ENCODE peak calls at places on chromosomes 11 and 22, in ten cellular contexts. Z, K, U, C, W, D, E, L, I and F are unnamed samples. For H3K4me1 and H3K9me3, the result is how much of the 10 kb centered on the place peaks cover.

GRCh38 chr11:81596709-81597108 is 1137.0 kb downstream of the FAM181B start:
- DNase-seq in Z (no peak), K (no peak), U (no peak), C (no peak), W (no peak), D (no peak), E (no peak), L (no peak), I (no peak), F (no peak)

GRCh38 chr11:67045314-67045713 is 11.3 kb upstream of the RHOD start:
- DNase-seq in Z (no peak), K (no peak), U (no peak), C (no peak), W (peak), D (no peak), E (peak), L (no peak), I (no peak), F (no peak)

GRCh38 chr11:36581536-36581935 is 12.8 kb upstream of the IFTAP start:
- DNase-seq in Z (no peak), K (no peak), U (peak), C (no peak), W (no peak), D (no peak), E (no peak), L (no peak), I (no peak), F (no peak)

GRCh38 chr11:126636911-126637799 is 281.7 kb downstream of the ST3GAL4 start:
- DNase-seq in Z (no peak), K (no peak), U (no peak), C (no peak), W (no peak), D (no peak), E (peak), L (no peak), I (no peak), F (no peak)

GRCh38 chr22:50444663-50445062 is 30.2 kb downstream of the SBF1 start:
- DNase-seq in Z (no peak), K (no peak), U (no peak), C (no peak), W (no peak), D (no peak), E (peak), L (peak), I (no peak), F (peak)

GRCh38 chr11:121965330-121965729 is 150.7 kb downstream of the BLID start:
- DNase-seq in Z (no peak), K (no peak), U (no peak), C (peak), W (no peak), D (no peak), E (peak), L (no peak), I (no peak), F (no peak)

GRCh38 chr11:14537134-14537599 is 17.0 kb upstream of the PSMA1 start:
- DNase-seq in Z (peak), K (peak), U (no peak), C (peak), W (no peak), D (peak), E (no peak), L (peak), I (no peak), F (no peak)

GRCh38 chr11:61712301-61712700 is 32.1 kb downstream of the DAGLA start:
- DNase-seq in Z (no peak), K (no peak), U (no peak), C (no peak), W (no peak), D (no peak), E (no peak), L (no peak), I (no peak), F (no peak)

GRCh38 chr11:106087815-106088435 is 10.5 kb downstream of the AASDHPPT start:
- DNase-seq in Z (peak), K (peak), U (peak), C (peak), W (no peak), D (peak), E (peak), L (peak), I (peak), F (no peak)

GRCh38 chr22:41296826-41297667 is 4.3 kb upstream of the ZC3H7B start:
- DNase-seq in Z (no peak), K (no peak), U (no peak), C (no peak), W (no peak), D (no peak), E (no peak), L (no peak), I (no peak), F (no peak)

GRCh38 chr11:126080206-126080941 is 17.7 kb upstream of the CDON start:
- DNase-seq in Z (no peak), K (no peak), U (no peak), C (peak), W (no peak), D (no peak), E (no peak), L (peak), I (peak), F (no peak)

GRCh38 chr11:117390743-117391142 is 63.1 kb downstream of the CEP164 start:
- DNase-seq in Z (no peak), K (no peak), U (no peak), C (no peak), W (no peak), D (no peak), E (no peak), L (no peak), I (no peak), F (no peak)

GRCh38 chr11:117392979-117393378 is 65.3 kb downstream of the CEP164 start:
- DNase-seq in Z (no peak), K (no peak), U (no peak), C (no peak), W (no peak), D (no peak), E (no peak), L (no peak), I (no peak), F (no peak)

GRCh38 chr11:117392001-117392690 is 64.5 kb downstream of the CEP164 start:
- DNase-seq in Z (no peak), K (no peak), U (no peak), C (no peak), W (no peak), D (no peak), E (no peak), L (no peak), I (no peak), F (no peak)

GRCh38 chr11:117387992-117388765 is 60.5 kb downstream of the CEP164 start:
- DNase-seq in Z (no peak), K (no peak), U (no peak), C (no peak), W (no peak), D (no peak), E (peak), L (no peak), I (no peak), F (no peak)

GRCh38 chr11:117391181-117391580 is 63.5 kb downstream of the CEP164 start:
- DNase-seq in Z (no peak), K (no peak), U (no peak), C (no peak), W (no peak), D (no peak), E (no peak), L (no peak), I (no peak), F (no peak)
- H3K4me1 ChIP-seq in Z (under half), K (under half), U (under half), C (under half), W (under half), D (under half), E (under half), L (under half), I (under half), F (under half)

DNA sequence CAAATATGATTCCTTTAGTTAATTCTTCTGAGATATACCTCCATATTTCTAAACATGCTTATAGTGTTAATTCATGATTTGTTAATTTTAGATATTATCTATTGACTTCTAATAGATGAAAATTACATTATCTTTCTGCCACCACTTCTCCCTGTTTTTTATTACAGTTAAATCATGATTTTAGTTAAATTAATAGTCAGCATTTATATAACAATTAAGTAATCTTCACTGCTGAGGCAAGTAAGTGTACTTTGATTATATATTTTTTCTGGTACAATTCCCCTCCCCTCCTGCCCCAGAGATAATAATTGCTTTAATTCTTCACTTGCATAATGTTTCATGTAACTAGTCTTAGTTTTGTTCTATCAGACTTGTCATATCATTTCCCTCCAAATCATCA is 5.8 kb downstream of the IL17RA start:
- DNase-seq in Z (no peak), K (no peak), U (no peak), C (no peak), W (no peak), D (no peak), E (no peak), L (no peak), I (no peak), F (no peak)
- H3K4me3 ChIP-seq in Z (peak), K (no peak), U (no peak), C (no peak), W (no peak), D (no peak), E (no peak), L (no peak), I (no peak), F (no peak)

GRCh38 chr11:128089962-128090361 is 497.4 kb downstream of the ETS1 start:
- DNase-seq in Z (no peak), K (no peak), U (no peak), C (no peak), W (no peak), D (no peak), E (no peak), L (no peak), I (no peak), F (no peak)
- H3K9me3 ChIP-seq in Z (under half), K (under half), U (under half), C (under half), W (under half), D (under half), E (under half), L (under half), I (under half), F (under half)

GRCh38 chr22:38261478-38261803 is 11.4 kb downstream of the TMEM184B start:
- DNase-seq in Z (no peak), K (no peak), U (no peak), C (no peak), W (no peak), D (no peak), E (no peak), L (no peak), I (no peak), F (no peak)
- H3K4me1 ChIP-seq in Z (under half), K (under half), U (under half), C (under half), W (under half), D (under half), E (under half), L (under half), I (under half), F (under half)

DNA sequence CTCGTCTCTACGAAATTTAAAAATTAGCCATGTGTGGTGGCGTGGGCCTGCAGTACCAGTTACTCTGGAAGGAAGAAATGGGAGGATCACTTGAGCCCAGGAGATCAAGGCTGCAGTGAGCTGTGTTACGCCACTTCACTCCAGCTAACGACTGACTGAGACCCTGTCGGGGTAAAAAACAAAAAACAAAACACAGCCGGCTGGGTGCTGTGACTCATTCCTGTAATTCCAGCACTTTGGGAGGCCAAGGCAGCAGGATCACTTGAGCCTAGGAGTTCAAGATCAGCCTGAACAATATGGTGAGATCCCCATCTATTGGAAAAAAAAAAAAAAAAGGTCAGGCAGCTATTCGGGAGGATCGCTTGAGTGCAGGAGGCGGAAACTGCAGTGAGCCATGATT is 2.4 kb downstream of the PAFAH1B2 start:
- DNase-seq in Z (no peak), K (no peak), U (no peak), C (no peak), W (no peak), D (no peak), E (peak), L (no peak), I (no peak), F (no peak)
- H3K4me3 ChIP-seq in Z (no peak), K (no peak), U (no peak), C (no peak), W (peak), D (no peak), E (peak), L (no peak), I (no peak), F (no peak)

DNA sequence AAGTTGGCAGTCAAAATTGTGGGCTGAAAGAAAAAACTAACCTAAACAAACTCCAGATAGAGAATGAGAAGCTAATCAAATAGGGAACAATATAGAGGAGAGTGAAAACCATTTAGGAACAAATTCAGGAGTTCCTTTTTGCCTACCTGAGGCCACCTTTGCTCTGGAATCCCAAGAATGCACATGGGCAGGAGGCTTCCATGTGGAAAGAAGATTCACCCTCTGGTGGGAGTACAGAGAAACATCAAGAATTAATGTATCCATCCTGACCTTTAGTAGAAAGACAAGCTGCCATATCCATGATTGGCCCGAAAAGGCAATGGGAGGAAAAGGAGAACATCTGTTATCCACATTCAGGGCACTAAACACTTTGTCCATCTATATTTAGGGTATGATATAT is 35.0 kb upstream of the MRGPRX1 start:
- DNase-seq in Z (no peak), K (no peak), U (no peak), C (no peak), W (no peak), D (no peak), E (no peak), L (no peak), I (no peak), F (no peak)
- H3K9me3 ChIP-seq in Z (under half), K (under half), U (under half), C (under half), W (under half), D (under half), E (under half), L (under half), I (under half), F (under half)

GRCh38 chr11:68326334-68327215 is 14.2 kb downstream of the LRP5 start:
- DNase-seq in Z (no peak), K (no peak), U (no peak), C (no peak), W (no peak), D (no peak), E (no peak), L (no peak), I (no peak), F (no peak)

GRCh38 chr11:68324241-68324640 is 11.8 kb downstream of the LRP5 start:
- DNase-seq in Z (no peak), K (no peak), U (no peak), C (no peak), W (no peak), D (no peak), E (no peak), L (no peak), I (no peak), F (no peak)

GRCh38 chr11:68324695-68325094 is 12.3 kb downstream of the LRP5 start:
- DNase-seq in Z (no peak), K (no peak), U (no peak), C (no peak), W (no peak), D (no peak), E (no peak), L (no peak), I (no peak), F (no peak)

GRCh38 chr11:68325894-68326220 is 13.5 kb downstream of the LRP5 start:
- DNase-seq in Z (no peak), K (no peak), U (no peak), C (no peak), W (no peak), D (no peak), E (no peak), L (no peak), I (no peak), F (no peak)

GRCh38 chr11:68325183-68325893 is 12.9 kb downstream of the LRP5 start:
- DNase-seq in Z (no peak), K (no peak), U (no peak), C (no peak), W (no peak), D (no peak), E (no peak), L (no peak), I (no peak), F (no peak)
- H3K4me1 ChIP-seq in Z (under half), K (under half), U (under half), C (under half), W (under half), D (under half), E (under half), L (half or more), I (under half), F (half or more)

DNA sequence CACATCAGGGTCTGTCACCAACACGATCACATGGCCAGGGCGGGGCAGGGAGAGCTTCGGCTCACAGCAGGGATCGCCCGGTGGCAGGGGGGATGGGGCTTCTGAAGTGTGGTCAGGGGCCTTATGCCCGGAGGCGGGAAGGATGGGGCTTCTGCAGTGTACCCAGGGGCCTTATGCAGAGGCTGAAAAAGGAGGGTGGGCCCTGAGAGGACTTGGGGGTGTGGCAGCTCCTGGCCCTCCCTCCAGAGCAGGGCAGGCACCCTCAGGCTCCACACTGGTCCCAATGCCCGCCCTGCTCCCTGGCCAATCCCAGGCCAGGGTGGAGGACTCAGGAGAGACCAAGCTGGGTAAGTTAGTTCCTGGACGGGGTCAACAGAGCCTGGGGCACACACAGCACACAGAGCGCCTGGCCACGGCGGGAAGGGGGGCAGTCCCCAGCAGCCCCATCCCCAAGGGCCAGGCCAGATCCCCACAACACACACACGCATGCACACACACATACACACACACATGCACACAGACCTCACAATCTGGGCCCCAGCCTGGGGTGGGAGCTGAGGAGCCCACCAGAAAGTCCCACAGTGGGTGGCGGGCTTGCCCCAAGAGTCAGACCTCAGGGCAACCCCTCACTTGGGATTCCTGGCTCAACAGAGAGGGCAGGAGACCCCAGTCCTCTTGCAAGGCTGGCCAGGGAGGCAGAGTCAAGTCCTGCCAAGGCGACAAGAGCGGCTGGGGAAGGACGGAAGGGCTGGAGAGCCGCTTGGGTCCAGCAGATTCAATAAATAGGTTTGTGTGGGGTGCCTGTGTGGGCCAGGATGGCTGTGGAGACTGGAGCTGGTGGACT is 1.1 kb upstream of the CEND1 start:
- DNase-seq in Z (no peak), K (peak), U (no peak), C (peak), W (no peak), D (no peak), E (no peak), L (no peak), I (no peak), F (no peak)
- H3K4me3 ChIP-seq in Z (no peak), K (no peak), U (no peak), C (no peak), W (no peak), D (no peak), E (no peak), L (no peak), I (no peak), F (no peak)

DNA sequence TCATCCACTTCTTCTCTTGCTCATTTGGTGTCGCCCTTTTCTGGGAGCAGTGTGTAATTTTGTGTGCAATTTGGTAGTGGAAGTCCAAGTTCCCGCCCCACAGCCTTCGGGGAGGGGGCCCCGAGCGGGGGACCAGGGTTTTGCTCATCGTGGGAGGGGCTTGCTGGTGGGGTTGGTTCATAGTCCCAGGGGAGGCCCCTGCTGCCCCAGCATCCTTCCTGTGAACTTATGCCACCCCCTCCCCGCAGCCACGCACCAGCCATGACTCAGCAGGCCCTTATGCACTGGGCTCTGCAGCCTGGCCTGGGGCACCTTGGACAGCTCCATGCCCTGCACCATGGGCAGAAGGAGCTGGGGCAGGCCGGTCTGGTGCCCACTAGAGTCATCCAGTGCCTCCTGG is 1183.6 kb downstream of the BRD1 start:
- DNase-seq in Z (no peak), K (no peak), U (no peak), C (no peak), W (no peak), D (no peak), E (no peak), L (no peak), I (no peak), F (no peak)
- H3K9me3 ChIP-seq in Z (under half), K (under half), U (under half), C (under half), W (under half), D (under half), E (under half), L (under half), I (under half), F (under half)